ENCODE peak calls at places on chromosomes 5 and 9, in seven cellular contexts. V is choroid plexus epithelial cell, Q is AG08395, T is GM10248, L is nephron progenitor cell, G is pancreas, S is cardiac fibroblast. J is an unnamed sample.

GRCh38 chr5:5666389-5666788 is 243.9 kb downstream of the ICE1 start:
- DNase-seq in V (no peak), Q (no peak), T (no peak), L (no peak), G (no peak), S (no peak), J (no peak)

GRCh38 chr5:168377525-168377924 is 86.1 kb downstream of the WWC1 start:
- DNase-seq in V (no peak), Q (no peak), T (no peak), L (no peak), G (no peak), S (no peak), J (no peak)

GRCh38 chr5:88536146-88536545 is 267.5 kb upstream of the TMEM161B start:
- DNase-seq in V (no peak), Q (no peak), T (no peak), L (no peak), G (no peak), S (no peak), J (no peak)

GRCh38 chr9:36165766-36166149 is 3.4 kb upstream of the CCIN start:
- DNase-seq in V (no peak), Q (peak), T (no peak), L (no peak), G (no peak), S (peak), J (no peak)

GRCh38 chr5:73327908-73328455 is 120.6 kb downstream of the FOXD1 start:
- DNase-seq in V (no peak), Q (peak), T (no peak), L (no peak), G (no peak), S (peak), J (no peak)

GRCh38 chr5:1015545-1015944 is 6.9 kb downstream of the NKD2 start:
- DNase-seq in V (no peak), Q (no peak), T (no peak), L (no peak), G (no peak), S (no peak), J (no peak)

GRCh38 chr9:35754264-35754663 is at the start of gene MSMP:
- DNase-seq in V (peak), Q (no peak), T (no peak), L (no peak), G (no peak), S (no peak), J (no peak)

GRCh38 chr5:69315972-69316371 is 16.6 kb downstream of the CCDC125 start:
- DNase-seq in V (no peak), Q (no peak), T (no peak), L (no peak), G (no peak), S (no peak), J (no peak)

GRCh38 chr5:89930591-89931383 is 478.8 kb downstream of the CETN3 start:
- DNase-seq in V (peak), Q (peak), T (peak), L (no peak), G (no peak), S (peak), J (no peak)

GRCh38 chr9:124771867-124772621 is 933 bp upstream of the NR6A1 start:
- DNase-seq in V (peak), Q (peak), T (peak), L (peak), G (peak), S (peak), J (peak)

GRCh38 chr9:18060304-18060934 is 413.5 kb upstream of the ADAMTSL1 start:
- DNase-seq in V (no peak), Q (no peak), T (no peak), L (no peak), G (no peak), S (peak), J (no peak)

GRCh38 chr5:45695011-45695667 is 1.0 kb downstream of the HCN1 start:
- DNase-seq in V (no peak), Q (no peak), T (no peak), L (peak), G (peak), S (no peak), J (peak)

GRCh38 chr5:149452007-149452664 is 73.0 kb upstream of the IL17B start:
- DNase-seq in V (peak), Q (peak), T (no peak), L (peak), G (no peak), S (peak), J (no peak)

GRCh38 chr9:137129089-137129455 is 9.9 kb upstream of the GRIN1 start:
- DNase-seq in V (peak), Q (no peak), T (no peak), L (peak), G (peak), S (peak), J (no peak)

GRCh38 chr5:105350406-105351140 is 1788.0 kb upstream of the NUDT12 start:
- DNase-seq in V (no peak), Q (no peak), T (no peak), L (no peak), G (peak), S (no peak), J (no peak)

GRCh38 chr5:175711472-175712312 is 53.8 kb downstream of the HRH2 start:
- DNase-seq in V (no peak), Q (no peak), T (no peak), L (no peak), G (peak), S (no peak), J (no peak)

GRCh38 chr5:73448451-73449136 is at the start of gene FOXD1:
- DNase-seq in V (peak), Q (peak), T (peak), L (peak), G (peak), S (peak), J (peak)

GRCh38 chr5:37869221-37869620 is 29.4 kb upstream of the GDNF start:
- DNase-seq in V (no peak), Q (peak), T (no peak), L (no peak), G (no peak), S (peak), J (no peak)

GRCh38 chr5:93403529-93403928 is 177.5 kb downstream of the NR2F1-AS1 start:
- DNase-seq in V (no peak), Q (no peak), T (no peak), L (no peak), G (no peak), S (no peak), J (peak)

GRCh38 chr9:98101868-98102273 is 17.2 kb downstream of the TRIM14 start:
- DNase-seq in V (peak), Q (no peak), T (peak), L (no peak), G (no peak), S (no peak), J (no peak)

GRCh38 chr5:180303226-180304015 is 11.5 kb upstream of the MAPK9 start:
- DNase-seq in V (no peak), Q (no peak), T (no peak), L (no peak), G (no peak), S (no peak), J (no peak)

GRCh38 chr9:34256987-34257585 is 72.0 kb downstream of the KIF24 start:
- DNase-seq in V (peak), Q (no peak), T (no peak), L (no peak), G (no peak), S (no peak), J (no peak)

GRCh38 chr5:175658299-175659145 is 651 bp downstream of the HRH2 start:
- DNase-seq in V (no peak), Q (no peak), T (no peak), L (peak), G (no peak), S (no peak), J (peak)

GRCh38 chr9:5719546-5719945 is 90.6 kb downstream of the RIC1 start:
- DNase-seq in V (no peak), Q (no peak), T (no peak), L (no peak), G (no peak), S (peak), J (peak)

GRCh38 chr9:83959061-83959460 is 21.0 kb downstream of the HNRNPK start:
- DNase-seq in V (peak), Q (peak), T (no peak), L (peak), G (no peak), S (peak), J (no peak)

GRCh38 chr5:96565843-96566242 is 96.3 kb upstream of the CAST start:
- DNase-seq in V (peak), Q (peak), T (peak), L (no peak), G (no peak), S (peak), J (no peak)

GRCh38 chr5:36363101-36363500 is 61.4 kb upstream of the RANBP3L start:
- DNase-seq in V (peak), Q (peak), T (no peak), L (no peak), G (no peak), S (peak), J (no peak)

GRCh38 chr5:128276537-128277216 is 193.1 kb downstream of the SLC12A2 start:
- DNase-seq in V (peak), Q (no peak), T (no peak), L (no peak), G (no peak), S (peak), J (no peak)

GRCh38 chr9:131358438-131359029 is 35.4 kb upstream of the PRRC2B start:
- DNase-seq in V (no peak), Q (no peak), T (no peak), L (no peak), G (peak), S (no peak), J (no peak)

GRCh38 chr5:141871870-141872269 is 6.3 kb downstream of the PCDH1 start:
- DNase-seq in V (no peak), Q (no peak), T (no peak), L (no peak), G (no peak), S (no peak), J (no peak)